ENCODE peak calls at places on chromosomes 5 and 9, in nine cellular contexts. N is CD4-positive, CD25-positive, alpha-beta regulatory T cell; H is tibial artery; C is fibroblast of the aortic adventitia; I is AG04450; A is AG04449; Z is fibroblast of lung; U is aorta; Y is dorsolateral prefrontal cortex. M is an unnamed sample.

GRCh38 chr9:120221844-120222243 is 358.1 kb downstream of the CDK5RAP2 start:
- DNase-seq in Y (no peak), H (no peak), C (no peak), N (no peak), U (no peak), Z (no peak), I (no peak), A (no peak), M (no peak)

GRCh38 chr5:59583151-59583809 is 310.2 kb downstream of the PDE4D start:
- DNase-seq in Z (peak), C (peak), I (no peak), N (no peak), U (no peak), H (no peak), A (no peak), Y (no peak), M (peak)

GRCh38 chr9:134286513-134287245 is 39.6 kb upstream of the RXRA start:
- DNase-seq in Y (no peak), N (no peak), A (no peak), U (no peak), I (no peak), H (no peak), C (no peak), Z (peak), M (no peak)

GRCh38 chr9:2335260-2335659 is 286.3 kb upstream of the VLDLR start:
- DNase-seq in U (no peak), N (no peak), Y (no peak), H (no peak), Z (no peak), C (peak), I (no peak), A (no peak), M (no peak)

GRCh38 chr5:40385544-40385943 is 294.2 kb upstream of the PTGER4 start:
- DNase-seq in I (peak), U (no peak), H (no peak), C (no peak), N (no peak), Y (no peak), Z (peak), A (no peak), M (no peak)

GRCh38 chr9:89442981-89443817 is 54.7 kb downstream of the SEMA4D start:
- DNase-seq in A (no peak), I (no peak), Z (no peak), U (no peak), H (no peak), N (no peak), Y (no peak), C (no peak), M (no peak)

GRCh38 chr5:7916171-7916804 is 47.3 kb downstream of the MTRR start:
- DNase-seq in A (no peak), Z (peak), C (no peak), N (no peak), H (no peak), U (no peak), I (no peak), Y (no peak), M (peak)

GRCh38 chr9:134896834-134897583 is 16.4 kb downstream of the FCN2 start:
- DNase-seq in Y (no peak), H (no peak), N (no peak), Z (no peak), A (no peak), C (no peak), I (no peak), U (no peak), M (no peak)

GRCh38 chr5:91357012-91357634 is 26.0 kb downstream of the ARRDC3 start:
- DNase-seq in H (no peak), U (no peak), Z (no peak), N (no peak), Y (no peak), C (no peak), I (no peak), A (no peak), M (no peak)

GRCh38 chr9:116565986-116566385 is 121.1 kb upstream of the TRIM32 start:
- DNase-seq in C (peak), Z (peak), A (no peak), U (no peak), I (no peak), H (no peak), Y (no peak), N (no peak), M (no peak)

DNA sequence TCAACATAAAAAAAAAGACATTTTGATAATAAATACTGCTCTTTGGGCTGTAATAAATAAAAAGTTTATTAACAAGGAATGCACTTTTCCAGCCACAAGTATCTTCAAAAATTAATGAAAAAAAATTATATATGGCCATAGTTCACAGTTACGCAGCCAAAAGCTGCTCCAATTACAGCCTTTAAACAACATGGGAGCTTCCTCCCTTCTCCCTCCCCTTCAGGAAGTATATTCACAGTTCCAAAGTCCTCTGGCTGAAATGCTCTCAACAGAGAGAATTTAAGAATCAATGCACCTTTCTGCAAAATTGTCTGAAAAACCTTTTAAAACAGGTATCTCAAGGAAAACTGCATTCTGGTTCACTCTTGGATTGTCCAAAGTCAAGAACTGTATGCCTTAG is 5.9 kb downstream of the PLK2 start:
- DNase-seq in C (no peak), H (no peak), Z (no peak), U (no peak), N (no peak), A (no peak), I (no peak), Y (no peak), M (no peak)
- H3K4me3 ChIP-seq in C (peak), H (no peak), Z (peak), U (peak), N (no peak), A (peak), I (peak), Y (peak), M (peak)

DNA sequence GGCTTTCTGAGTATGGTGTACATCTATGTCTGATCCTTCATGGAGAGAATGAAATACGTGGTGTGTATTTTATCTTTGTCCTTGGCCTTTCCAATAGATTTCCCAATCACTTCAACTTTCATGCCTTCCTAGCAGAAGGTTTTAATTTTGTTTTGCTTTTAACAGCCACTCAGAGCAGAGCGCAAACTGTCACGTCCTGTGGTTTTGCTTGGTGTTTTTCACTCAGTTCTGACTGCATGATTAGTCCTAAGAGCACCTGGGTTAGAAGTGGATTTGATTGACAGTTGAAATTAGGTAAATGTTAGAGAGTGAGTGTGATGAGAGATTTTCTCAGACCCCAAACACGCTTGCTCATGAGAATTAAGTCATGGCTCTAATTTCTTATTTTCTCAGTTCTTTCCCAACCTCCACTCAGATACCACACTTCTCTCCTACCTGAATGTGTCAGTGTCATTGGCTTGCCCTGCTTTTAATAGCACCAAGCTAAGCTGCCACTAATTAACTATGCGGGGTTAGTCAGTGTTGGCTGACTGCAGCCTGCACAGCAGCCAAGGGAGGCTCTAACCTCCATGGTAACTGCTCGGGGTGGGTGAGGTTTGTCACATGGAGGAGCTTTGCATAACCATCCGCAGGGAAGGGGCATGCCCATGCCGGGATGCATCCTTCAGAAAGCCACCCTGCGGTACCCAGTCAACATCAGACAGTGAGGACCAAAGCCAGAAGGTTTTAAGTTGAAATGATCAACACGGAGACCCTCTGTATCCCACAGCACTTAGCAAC is 173.4 kb downstream of the NR3C1 start:
- DNase-seq in N (peak), I (no peak), C (peak), Y (no peak), H (no peak), A (no peak), Z (no peak), U (no peak), M (peak)
- H3K4me3 ChIP-seq in N (peak), I (no peak), C (no peak), Y (no peak), H (no peak), A (no peak), Z (no peak), U (no peak), M (no peak)

DNA sequence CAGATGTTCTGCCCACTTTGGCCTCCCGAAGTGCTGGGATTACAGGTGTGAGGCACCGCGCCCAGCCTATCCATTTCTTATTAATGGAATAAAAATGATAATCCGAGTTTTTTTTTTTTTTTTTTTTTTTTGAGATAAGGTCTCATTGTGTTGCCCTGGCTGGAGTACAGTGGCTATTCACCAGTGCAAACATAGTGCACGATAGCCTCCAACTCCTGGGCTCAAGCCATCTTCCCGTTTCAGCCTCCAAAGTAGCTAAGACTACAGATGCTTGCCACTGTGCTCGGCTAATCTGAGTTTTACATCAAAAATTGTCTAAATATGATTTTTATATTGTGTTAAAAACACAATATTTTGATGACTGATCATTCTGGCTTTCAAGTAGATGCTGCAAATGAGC is 6.6 kb downstream of the GPR107 start:
- DNase-seq in Z (no peak), I (no peak), Y (no peak), H (no peak), N (no peak), U (no peak), A (no peak), C (peak), M (no peak)
- H3K4me3 ChIP-seq in Z (no peak), I (no peak), Y (no peak), H (no peak), N (no peak), U (no peak), A (no peak), C (no peak), M (no peak)

DNA sequence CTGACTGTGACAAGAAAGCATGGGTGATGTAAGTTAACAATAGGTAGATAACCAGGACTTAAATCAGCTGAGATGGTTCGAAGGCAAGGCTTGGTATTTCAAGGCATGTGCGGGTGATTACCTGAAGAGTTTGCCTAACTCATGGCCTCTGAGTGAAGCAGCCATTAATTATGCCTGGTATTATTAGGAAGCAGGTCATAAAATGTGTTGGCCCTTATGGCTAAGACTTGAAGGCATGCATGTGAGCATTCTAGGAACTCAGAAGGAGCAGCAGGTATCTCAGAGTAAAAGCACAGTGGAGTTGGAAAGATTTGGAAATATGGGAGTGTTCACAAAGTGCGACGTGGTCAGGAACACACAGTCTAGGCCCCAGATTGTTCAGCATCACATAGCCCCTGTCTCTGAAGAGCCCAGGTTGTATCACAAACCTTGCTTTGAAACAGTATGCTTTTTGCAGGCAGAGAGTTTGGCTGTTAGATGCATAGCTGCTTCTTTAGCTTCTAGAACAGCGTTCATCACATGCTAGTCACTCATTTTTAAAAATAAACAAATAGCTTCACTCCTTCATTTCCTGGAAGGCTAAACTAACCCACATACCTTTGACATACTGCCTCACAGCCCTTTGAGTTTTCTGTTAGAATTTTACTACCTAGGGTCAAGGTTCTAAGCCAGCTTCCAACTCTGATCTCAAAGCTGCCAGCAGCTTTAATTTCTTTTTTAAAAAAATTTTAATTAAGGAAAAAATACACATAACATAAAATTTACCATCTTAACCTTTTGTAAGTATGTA is 2.1 kb downstream of the HEXB start:
- DNase-seq in I (no peak), Z (peak), C (no peak), A (no peak), U (no peak), N (no peak), Y (no peak), H (no peak), M (peak)
- H3K4me3 ChIP-seq in I (peak), Z (peak), C (peak), A (no peak), U (no peak), N (peak), Y (peak), H (no peak), M (peak)

DNA sequence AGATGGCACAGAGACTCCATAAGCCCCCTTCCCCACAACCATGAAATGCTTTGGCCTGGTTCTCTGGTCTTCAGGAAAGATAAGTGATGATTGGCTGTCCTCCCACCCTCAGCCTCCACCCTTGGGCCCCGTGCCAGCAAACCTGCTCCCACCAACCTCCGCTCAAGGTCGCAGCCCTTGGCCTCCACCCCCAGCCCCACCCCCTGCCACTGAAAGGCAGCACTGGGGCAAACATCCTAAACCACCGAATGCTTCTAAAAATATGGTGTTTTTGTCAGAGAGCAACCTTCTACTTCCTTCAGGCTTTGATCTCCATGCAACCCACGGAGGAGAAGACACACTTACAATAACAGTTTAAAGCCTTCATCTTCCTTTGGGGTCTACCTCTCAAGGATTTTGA is 24.0 kb upstream of the TCF7 start:
- DNase-seq in Z (no peak), A (no peak), H (no peak), Y (no peak), N (peak), I (no peak), U (no peak), C (no peak), M (no peak)
- H3K4me3 ChIP-seq in Z (no peak), A (no peak), H (no peak), Y (no peak), N (peak), I (no peak), U (no peak), C (no peak), M (no peak)

GRCh38 chr9:5510360-5510931 is at the start of gene PDCD1LG2:
- DNase-seq in A (peak), I (peak), C (peak), U (no peak), Y (no peak), N (peak), H (no peak), Z (peak), M (peak)
- H3K4me3 ChIP-seq in A (peak), I (peak), C (peak), U (peak), Y (peak), N (peak), H (peak), Z (peak), M (peak)

GRCh38 chr5:10103098-10103497 is 146.6 kb downstream of the ATPSCKMT start:
- DNase-seq in Z (no peak), N (no peak), Y (no peak), H (no peak), C (no peak), I (no peak), U (no peak), A (no peak), M (no peak)
- H3K4me3 ChIP-seq in Z (no peak), N (no peak), Y (no peak), H (no peak), C (no peak), I (no peak), U (no peak), A (no peak), M (no peak)

DNA sequence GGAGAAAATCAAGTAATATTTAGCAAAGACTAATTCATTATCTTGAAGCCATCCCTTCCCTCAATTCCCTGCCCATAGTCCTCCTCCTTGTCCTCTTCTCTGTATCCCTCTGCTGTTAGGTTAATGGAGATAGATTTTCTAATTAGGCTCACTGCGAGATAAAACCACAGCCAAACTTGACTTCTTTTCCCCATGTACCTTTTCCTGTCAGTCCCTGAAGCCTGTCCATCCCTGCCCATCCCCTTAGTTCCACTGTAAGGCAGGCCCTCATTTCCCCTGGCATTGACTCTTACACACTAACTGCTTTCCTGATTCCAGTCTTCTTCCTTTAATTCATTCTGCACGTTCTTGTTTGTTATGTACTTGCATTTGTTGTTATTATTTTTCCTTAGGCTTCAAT is 1.2 kb downstream of the TLR4 start:
- DNase-seq in U (no peak), C (no peak), Y (no peak), N (no peak), H (no peak), A (no peak), I (no peak), Z (no peak), M (no peak)
- H3K4me3 ChIP-seq in U (peak), C (peak), Y (peak), N (no peak), H (peak), A (peak), I (no peak), Z (no peak), M (peak)

GRCh38 chr9:15298362-15298761 is 8.7 kb downstream of the TTC39B start:
- DNase-seq in I (no peak), U (no peak), Y (no peak), Z (no peak), C (no peak), N (no peak), A (no peak), H (no peak), M (no peak)
- H3K4me3 ChIP-seq in I (no peak), U (no peak), Y (no peak), Z (no peak), C (no peak), N (peak), A (no peak), H (no peak), M (no peak)

GRCh38 chr5:1294839-1295649 is at the start of gene TERT:
- DNase-seq in H (no peak), Y (peak), N (peak), Z (no peak), I (no peak), A (no peak), C (no peak), U (peak), M (no peak)
- H3K4me3 ChIP-seq in H (no peak), Y (peak), N (no peak), Z (no peak), I (no peak), A (no peak), C (no peak), U (no peak), M (no peak)